ENCODE peak calls at places on chromosomes 5 and 9, in nine cellular contexts. Q is A549; P is stimulated activated CD4-positive, alpha-beta T cell treated with anti-CD3 and anti-CD28 coated beads, Interleukin-15, amount 100 ng/mL, for 24 hours; O is cardiac fibroblast; B is NCI-H510A treated with DMSO at 0.1 percent for 48 hours; U is activated CD4-positive, alpha-beta T cell treated with anti-CD3 and anti-CD28 coated beads, Interleukin-2, amount 10 ng/mL, durations not matched to agents 7 days and 5 days; G is NAMALWA; V is T-cell; A is epithelial cell of prostate. C is an unnamed sample.

GRCh38 chr9:105299190-105299854 is 54.9 kb downstream of the SLC44A1 start:
- DNase-seq in Q (peak; percentile 60), P (peak; percentile 14), O (peak; percentile 96), B (no peak), U (no peak), G (no peak), V (no peak), A (peak; percentile 86), C (no peak)

GRCh38 chr5:171442287-171443042 is 23.0 kb downstream of the FGF18 start:
- DNase-seq in Q (no peak), P (no peak), O (peak; percentile 59), B (no peak), U (no peak), G (no peak), V (no peak), A (no peak), C (no peak)

GRCh38 chr5:122463221-122463620 is 151.2 kb downstream of the SNCAIP start:
- DNase-seq in Q (no peak), P (no peak), O (peak; percentile 63), B (no peak), U (no peak), G (no peak), V (no peak), A (no peak), C (no peak)

GRCh38 chr5:73189816-73190451 is 16.9 kb downstream of the TMEM174 start:
- DNase-seq in Q (no peak), P (no peak), O (peak; percentile 33), B (peak; percentile 15), U (no peak), G (peak; percentile 20), V (no peak), A (no peak), C (peak; percentile 2)

GRCh38 chr5:155116456-155117251 is 103.1 kb downstream of the KIF4B start:
- DNase-seq in Q (no peak), P (no peak), O (no peak), B (no peak), U (no peak), G (no peak), V (no peak), A (no peak), C (no peak)

GRCh38 chr9:76194896-76195295 is 199.3 kb downstream of the RFK start:
- DNase-seq in Q (no peak), P (no peak), O (no peak), B (no peak), U (no peak), G (no peak), V (no peak), A (no peak), C (no peak)

GRCh38 chr5:5623397-5623796 is 200.9 kb downstream of the ICE1 start:
- DNase-seq in Q (no peak), P (no peak), O (no peak), B (no peak), U (no peak), G (no peak), V (no peak), A (no peak), C (no peak)

GRCh38 chr5:115815006-115815692 is 1.3 kb downstream of the CDO1 start:
- DNase-seq in Q (no peak), P (peak; percentile 12), O (no peak), B (no peak), U (no peak), G (no peak), V (no peak), A (no peak), C (no peak)

GRCh38 chr9:127810378-127811187 is 7.9 kb downstream of the FPGS start:
- DNase-seq in Q (no peak), P (no peak), O (no peak), B (no peak), U (no peak), G (no peak), V (no peak), A (no peak), C (no peak)

GRCh38 chr5:38420691-38421395 is 135.6 kb downstream of the LIFR start:
- DNase-seq in Q (peak; percentile 80), P (peak; percentile 48), O (peak; percentile 75), B (peak; percentile 87), U (peak; percentile 46), G (peak; percentile 59), V (no peak), A (peak; percentile 6), C (peak; percentile 44)

GRCh38 chr5:139725073-139725830 is 70.4 kb upstream of the PSD2 start:
- DNase-seq in Q (peak; percentile 73), P (no peak), O (peak; percentile 84), B (no peak), U (no peak), G (no peak), V (no peak), A (no peak), C (no peak)

GRCh38 chr5:169299651-169300467 is 1.1 kb downstream of the SLIT3 start:
- DNase-seq in Q (peak; percentile 32), P (no peak), O (peak; percentile 63), B (no peak), U (no peak), G (no peak), V (no peak), A (no peak), C (peak; percentile 39)

GRCh38 chr5:111901303-111901702 is 144.3 kb upstream of the NREP start:
- DNase-seq in Q (no peak), P (no peak), O (no peak), B (no peak), U (no peak), G (peak; percentile 30), V (no peak), A (no peak), C (no peak)

GRCh38 chr5:78699565-78700143 is 51.1 kb upstream of the LHFPL2 start:
- DNase-seq in Q (peak; percentile 76), P (no peak), O (peak; percentile 80), B (no peak), U (no peak), G (no peak), V (no peak), A (peak; percentile 100), C (no peak)

GRCh38 chr9:131516274-131516565 is 13.5 kb downstream of the POMT1 start:
- DNase-seq in Q (no peak), P (no peak), O (no peak), B (no peak), U (no peak), G (no peak), V (no peak), A (no peak), C (no peak)

GRCh38 chr5:159210306-159210722 is 961 bp upstream of the RNF145 start:
- DNase-seq in Q (peak; percentile 55), P (peak; percentile 10), O (peak; percentile 22), B (no peak), U (peak; percentile 15), G (peak; percentile 39), V (no peak), A (no peak), C (no peak)

GRCh38 chr5:142170254-142170953 is 61.8 kb downstream of the NDFIP1 start:
- DNase-seq in Q (no peak), P (no peak), O (no peak), B (no peak), U (no peak), G (no peak), V (no peak), A (no peak), C (no peak)

GRCh38 chr9:129312731-129313130 is 134.7 kb upstream of the IER5L start:
- DNase-seq in Q (no peak), P (no peak), O (no peak), B (no peak), U (no peak), G (no peak), V (no peak), A (no peak), C (no peak)

GRCh38 chr5:592158-592557 is 20.0 kb upstream of the CEP72 start:
- DNase-seq in Q (no peak), P (no peak), O (no peak), B (no peak), U (no peak), G (no peak), V (no peak), A (no peak), C (no peak)

GRCh38 chr5:31663519-31663918 is 24.6 kb downstream of the PDZD2 start:
- DNase-seq in Q (no peak), P (no peak), O (peak; percentile 20), B (no peak), U (no peak), G (no peak), V (no peak), A (no peak), C (no peak)

GRCh38 chr9:128911529-128912035 is 9.2 kb upstream of the PHYHD1 start:
- DNase-seq in Q (peak; percentile 36), P (no peak), O (peak; percentile 49), B (no peak), U (no peak), G (no peak), V (no peak), A (no peak), C (no peak)

GRCh38 chr5:102815560-102816324 is 60.6 kb downstream of the PAM start:
- DNase-seq in Q (no peak), P (no peak), O (peak; percentile 30), B (peak; percentile 32), U (no peak), G (peak; percentile 13), V (no peak), A (no peak), C (no peak)

GRCh38 chr5:149959406-149960236 is 937 bp upstream of the SLC26A2 start:
- DNase-seq in Q (peak; percentile 84), P (peak; percentile 62), O (peak; percentile 74), B (peak; percentile 40), U (peak; percentile 49), G (peak; percentile 81), V (no peak), A (peak; percentile 41), C (peak; percentile 48)

GRCh38 chr5:10702040-10702629 is 58.9 kb downstream of the DAP start:
- DNase-seq in Q (no peak), P (no peak), O (peak; percentile 78), B (no peak), U (no peak), G (no peak), V (no peak), A (no peak), C (no peak)

GRCh38 chr5:83548556-83548955 is 77.0 kb downstream of the VCAN start:
- DNase-seq in Q (no peak), P (no peak), O (peak; percentile 72), B (no peak), U (no peak), G (no peak), V (no peak), A (no peak), C (no peak)

GRCh38 chr5:132459031-132459982 is 31.3 kb downstream of the IRF1 start:
- DNase-seq in Q (no peak), P (no peak), O (peak; percentile 52), B (no peak), U (no peak), G (peak; percentile 53), V (no peak), A (no peak), C (no peak)

C was measured in cerebellum.